ENCODE peak calls at places on chromosome 17, in seven cellular contexts. One of them, this sample, is unnamed.

GRCh38 chr17:57011482-57012015 is 33.6 kb downstream of the SCPEP1 start:
- DNase-seq in tibial nerve: no peak
- DNase-seq in A549: no peak
- DNase-seq in cardiac muscle cell: no peak
- DNase-seq in brain microvascular endothelial cell: no peak
- DNase-seq in NB4: no peak
- DNase-seq in bronchial epithelial cell: no peak
- DNase-seq in this sample: no peak

GRCh38 chr17:36094746-36095145 is 4.8 kb upstream of the CCL3 start:
- DNase-seq in tibial nerve: no peak
- DNase-seq in A549: no peak
- DNase-seq in cardiac muscle cell: no peak
- DNase-seq in brain microvascular endothelial cell: no peak
- DNase-seq in NB4: peak; percentile 55
- DNase-seq in bronchial epithelial cell: no peak
- DNase-seq in this sample: no peak

GRCh38 chr17:17515921-17516295 is 19.7 kb upstream of the RASD1 start:
- DNase-seq in tibial nerve: no peak
- DNase-seq in A549: no peak
- DNase-seq in cardiac muscle cell: no peak
- DNase-seq in brain microvascular endothelial cell: peak; percentile 4
- DNase-seq in NB4: peak; percentile 52
- DNase-seq in bronchial epithelial cell: peak; percentile 44
- DNase-seq in this sample: peak; percentile 36

GRCh38 chr17:22138861-22139469 is 446.6 kb downstream of the KCNJ18 start:
- DNase-seq in tibial nerve: no peak
- DNase-seq in A549: no peak
- DNase-seq in cardiac muscle cell: no peak
- DNase-seq in brain microvascular endothelial cell: no peak
- DNase-seq in NB4: no peak
- DNase-seq in bronchial epithelial cell: no peak
- DNase-seq in this sample: no peak

GRCh38 chr17:61451538-61452300 is 503 bp upstream of the TBX4 start:
- DNase-seq in tibial nerve: no peak
- DNase-seq in A549: no peak
- DNase-seq in cardiac muscle cell: no peak
- DNase-seq in brain microvascular endothelial cell: no peak
- DNase-seq in NB4: no peak
- DNase-seq in bronchial epithelial cell: no peak
- DNase-seq in this sample: no peak

GRCh38 chr17:36212958-36213357 is 2.1 kb downstream of the CCL4L2 start:
- DNase-seq in tibial nerve: no peak
- DNase-seq in A549: no peak
- DNase-seq in cardiac muscle cell: no peak
- DNase-seq in brain microvascular endothelial cell: no peak
- DNase-seq in NB4: peak; percentile 57
- DNase-seq in bronchial epithelial cell: no peak
- DNase-seq in this sample: no peak

GRCh38 chr17:30954046-30954805 is 16.6 kb upstream of the RNF135 start:
- DNase-seq in tibial nerve: no peak
- DNase-seq in A549: no peak
- DNase-seq in cardiac muscle cell: no peak
- DNase-seq in brain microvascular endothelial cell: peak; percentile 16
- DNase-seq in NB4: peak; percentile 68
- DNase-seq in bronchial epithelial cell: no peak
- DNase-seq in this sample: no peak

GRCh38 chr17:27414271-27414670 is 42.0 kb upstream of the KSR1 start:
- DNase-seq in tibial nerve: no peak
- DNase-seq in A549: no peak
- DNase-seq in cardiac muscle cell: no peak
- DNase-seq in brain microvascular endothelial cell: no peak
- DNase-seq in NB4: peak; percentile 21
- DNase-seq in bronchial epithelial cell: peak; percentile 8
- DNase-seq in this sample: peak; percentile 21

GRCh38 chr17:47239663-47240374 is 13.8 kb upstream of the ITGB3 start:
- DNase-seq in tibial nerve: peak; percentile 77
- DNase-seq in A549: peak; percentile 75
- DNase-seq in cardiac muscle cell: peak; percentile 70
- DNase-seq in brain microvascular endothelial cell: peak; percentile 99
- DNase-seq in NB4: peak; percentile 80
- DNase-seq in bronchial epithelial cell: peak; percentile 99
- DNase-seq in this sample: peak; percentile 92

GRCh38 chr17:49108318-49108717 is 24.3 kb upstream of the B4GALNT2 start:
- DNase-seq in tibial nerve: no peak
- DNase-seq in A549: peak; percentile 72
- DNase-seq in cardiac muscle cell: no peak
- DNase-seq in brain microvascular endothelial cell: peak; percentile 89
- DNase-seq in NB4: no peak
- DNase-seq in bronchial epithelial cell: peak; percentile 68
- DNase-seq in this sample: peak; percentile 47

GRCh38 chr17:9306086-9306485 is 269.5 kb downstream of the STX8 start:
- DNase-seq in tibial nerve: no peak
- DNase-seq in A549: peak; percentile 22
- DNase-seq in cardiac muscle cell: no peak
- DNase-seq in brain microvascular endothelial cell: no peak
- DNase-seq in NB4: no peak
- DNase-seq in bronchial epithelial cell: peak; percentile 52
- DNase-seq in this sample: peak; percentile 69

GRCh38 chr17:6677158-6677831 is 25.7 kb downstream of the C17orf100 start:
- DNase-seq in tibial nerve: no peak
- DNase-seq in A549: no peak
- DNase-seq in cardiac muscle cell: no peak
- DNase-seq in brain microvascular endothelial cell: peak; percentile 26
- DNase-seq in NB4: peak; percentile 84
- DNase-seq in bronchial epithelial cell: no peak
- DNase-seq in this sample: peak; percentile 39

GRCh38 chr17:66445229-66445628 is 142.8 kb downstream of the PRKCA start:
- DNase-seq in tibial nerve: no peak
- DNase-seq in A549: no peak
- DNase-seq in cardiac muscle cell: peak; percentile 55
- DNase-seq in brain microvascular endothelial cell: no peak
- DNase-seq in NB4: no peak
- DNase-seq in bronchial epithelial cell: no peak
- DNase-seq in this sample: no peak

GRCh38 chr17:14755002-14755401 is 454.1 kb downstream of the HS3ST3B1 start:
- DNase-seq in tibial nerve: no peak
- DNase-seq in A549: no peak
- DNase-seq in cardiac muscle cell: no peak
- DNase-seq in brain microvascular endothelial cell: no peak
- DNase-seq in NB4: peak; percentile 32
- DNase-seq in bronchial epithelial cell: no peak
- DNase-seq in this sample: peak; percentile 27

GRCh38 chr17:38674013-38674748 is 576 bp downstream of the EPOP start:
- DNase-seq in tibial nerve: no peak
- DNase-seq in A549: peak; percentile 51
- DNase-seq in cardiac muscle cell: peak; percentile 55
- DNase-seq in brain microvascular endothelial cell: no peak
- DNase-seq in NB4: peak; percentile 55
- DNase-seq in bronchial epithelial cell: no peak
- DNase-seq in this sample: no peak

GRCh38 chr17:77892469-77893143 is 65.9 kb upstream of the TNRC6C start:
- DNase-seq in tibial nerve: no peak
- DNase-seq in A549: no peak
- DNase-seq in cardiac muscle cell: peak; percentile 61
- DNase-seq in brain microvascular endothelial cell: no peak
- DNase-seq in NB4: no peak
- DNase-seq in bronchial epithelial cell: no peak
- DNase-seq in this sample: no peak

GRCh38 chr17:69046130-69046807 is 14.5 kb downstream of the ABCA9 start:
- DNase-seq in tibial nerve: no peak
- DNase-seq in A549: no peak
- DNase-seq in cardiac muscle cell: no peak
- DNase-seq in brain microvascular endothelial cell: no peak
- DNase-seq in NB4: no peak
- DNase-seq in bronchial epithelial cell: no peak
- DNase-seq in this sample: no peak

GRCh38 chr17:69048634-69049033 is 12.1 kb downstream of the ABCA9 start:
- DNase-seq in tibial nerve: no peak
- DNase-seq in A549: no peak
- DNase-seq in cardiac muscle cell: no peak
- DNase-seq in brain microvascular endothelial cell: no peak
- DNase-seq in NB4: peak; percentile 19
- DNase-seq in bronchial epithelial cell: no peak
- DNase-seq in this sample: no peak

GRCh38 chr17:69047368-69048263 is 13.1 kb downstream of the ABCA9 start:
- DNase-seq in tibial nerve: peak; percentile 21
- DNase-seq in A549: peak; percentile 25
- DNase-seq in cardiac muscle cell: peak; percentile 46
- DNase-seq in brain microvascular endothelial cell: peak; percentile 91
- DNase-seq in NB4: peak; percentile 89
- DNase-seq in bronchial epithelial cell: peak; percentile 51
- DNase-seq in this sample: peak; percentile 56

GRCh38 chr17:69055334-69055733 is 5.4 kb downstream of the ABCA9 start:
- DNase-seq in tibial nerve: no peak
- DNase-seq in A549: no peak
- DNase-seq in cardiac muscle cell: no peak
- DNase-seq in brain microvascular endothelial cell: no peak
- DNase-seq in NB4: no peak
- DNase-seq in bronchial epithelial cell: no peak
- DNase-seq in this sample: no peak

DNA sequence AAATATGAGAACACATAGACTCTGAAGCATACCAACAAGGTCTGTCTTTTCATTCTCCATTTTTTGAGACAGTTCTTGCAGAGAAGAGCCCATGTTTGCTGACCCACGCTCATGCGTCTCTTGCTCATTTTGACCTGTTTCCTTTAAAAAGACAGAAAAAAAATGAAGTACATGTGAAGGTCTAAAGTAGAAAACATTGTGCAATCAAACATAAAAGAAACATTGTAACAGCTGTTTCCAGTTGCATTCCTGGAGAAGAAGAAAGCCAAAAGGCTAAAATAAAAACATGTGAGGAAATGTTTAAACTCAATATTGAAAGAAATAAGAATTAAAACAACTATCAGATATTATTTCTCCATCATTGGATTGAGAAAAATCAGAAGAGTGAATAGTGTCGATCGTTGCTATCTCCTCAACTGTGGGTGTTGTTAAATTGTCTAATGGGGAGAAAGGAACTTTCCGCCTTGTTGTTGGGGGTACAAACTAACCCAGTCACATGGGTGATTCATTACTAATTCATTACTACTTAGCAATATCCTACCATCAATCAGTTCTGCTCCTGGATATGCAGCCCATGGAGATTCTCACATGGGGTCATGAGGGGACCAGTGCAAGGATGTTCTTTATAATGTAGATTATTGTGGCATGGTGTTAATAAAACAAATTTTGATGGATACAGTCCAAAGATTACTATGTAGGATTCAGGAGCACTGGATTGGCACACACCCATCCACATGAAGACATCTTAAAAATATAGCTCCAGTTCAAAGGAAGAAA is 9.5 kb downstream of the ABCA9 start:
- DNase-seq in tibial nerve: no peak
- DNase-seq in A549: no peak
- DNase-seq in cardiac muscle cell: no peak
- DNase-seq in brain microvascular endothelial cell: no peak
- DNase-seq in NB4: no peak
- DNase-seq in bronchial epithelial cell: no peak
- DNase-seq in this sample: no peak
- TF ChIP-seq CTCF in tibial nerve: no peak
- TF ChIP-seq CTCF in A549: no peak
- TF ChIP-seq CTCF in cardiac muscle cell: no peak
- TF ChIP-seq CTCF in brain microvascular endothelial cell: no peak
- TF ChIP-seq CTCF in NB4: no peak
- TF ChIP-seq CTCF in bronchial epithelial cell: no peak
- TF ChIP-seq CTCF in this sample: no peak

GRCh38 chr17:80858301-80859003 is 133.2 kb upstream of the CHMP6 start:
- DNase-seq in tibial nerve: no peak
- DNase-seq in A549: no peak
- DNase-seq in cardiac muscle cell: no peak
- DNase-seq in brain microvascular endothelial cell: no peak
- DNase-seq in NB4: no peak
- DNase-seq in bronchial epithelial cell: no peak
- DNase-seq in this sample: no peak
- H3K4me3 ChIP-seq in tibial nerve: no peak overlapping the region
- H3K4me3 ChIP-seq in A549: no peak overlapping the region
- H3K4me3 ChIP-seq in cardiac muscle cell: no peak overlapping the region
- H3K4me3 ChIP-seq in brain microvascular endothelial cell: no peak overlapping the region
- H3K4me3 ChIP-seq in NB4: no peak overlapping the region
- H3K4me3 ChIP-seq in bronchial epithelial cell: no peak overlapping the region
- H3K4me3 ChIP-seq in this sample: no peak overlapping the region

DNA sequence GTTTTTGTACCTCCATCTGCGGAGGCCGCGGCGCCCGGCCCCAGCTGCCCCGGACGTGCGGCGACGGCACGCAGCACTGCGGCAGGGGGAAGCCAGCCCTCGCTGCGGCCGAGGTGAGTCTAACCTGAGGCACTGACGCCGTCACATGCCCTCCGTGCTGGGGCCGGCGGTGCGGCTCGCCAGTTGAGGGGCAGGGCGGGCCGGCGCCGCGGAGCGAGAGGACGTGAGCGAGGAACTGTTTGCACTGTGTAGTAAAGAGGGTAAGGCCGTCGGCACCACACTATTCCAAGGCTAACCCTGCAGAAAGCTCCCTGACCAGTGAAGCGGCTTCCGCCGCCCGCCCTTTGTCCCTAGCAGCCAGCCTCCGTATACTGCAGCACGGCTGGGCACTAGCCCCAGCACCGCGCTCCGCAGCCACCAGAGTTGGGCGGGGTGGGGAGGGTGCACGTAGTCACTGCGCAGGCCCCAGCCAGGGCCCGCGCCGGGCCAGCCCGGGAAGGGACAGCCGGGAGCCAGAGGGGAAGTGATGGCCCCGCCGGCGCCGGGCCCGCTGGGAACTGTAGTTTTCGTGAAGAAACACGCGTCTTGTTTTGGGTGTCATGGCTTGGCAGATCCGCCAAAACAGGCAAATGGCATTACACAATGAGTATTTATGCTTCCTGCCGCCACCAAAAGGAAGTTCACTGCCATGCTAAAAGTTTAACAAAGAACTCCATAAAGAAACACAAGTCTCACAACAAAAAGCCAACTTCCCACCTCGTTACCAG is 580 bp upstream of the KANSL1 start:
- DNase-seq in tibial nerve: peak; percentile 91
- DNase-seq in A549: peak; percentile 97
- DNase-seq in cardiac muscle cell: peak; percentile 98
- DNase-seq in brain microvascular endothelial cell: peak; percentile 87
- DNase-seq in NB4: peak; percentile 100
- DNase-seq in bronchial epithelial cell: peak; percentile 82
- DNase-seq in this sample: peak; percentile 98
- TF ChIP-seq CTCF in tibial nerve: no peak
- TF ChIP-seq CTCF in A549: peak; percentile 80
- TF ChIP-seq CTCF in cardiac muscle cell: peak; percentile 21
- TF ChIP-seq CTCF in brain microvascular endothelial cell: no peak
- TF ChIP-seq CTCF in NB4: no peak
- TF ChIP-seq CTCF in bronchial epithelial cell: no peak
- TF ChIP-seq CTCF in this sample: peak; percentile 11

DNA sequence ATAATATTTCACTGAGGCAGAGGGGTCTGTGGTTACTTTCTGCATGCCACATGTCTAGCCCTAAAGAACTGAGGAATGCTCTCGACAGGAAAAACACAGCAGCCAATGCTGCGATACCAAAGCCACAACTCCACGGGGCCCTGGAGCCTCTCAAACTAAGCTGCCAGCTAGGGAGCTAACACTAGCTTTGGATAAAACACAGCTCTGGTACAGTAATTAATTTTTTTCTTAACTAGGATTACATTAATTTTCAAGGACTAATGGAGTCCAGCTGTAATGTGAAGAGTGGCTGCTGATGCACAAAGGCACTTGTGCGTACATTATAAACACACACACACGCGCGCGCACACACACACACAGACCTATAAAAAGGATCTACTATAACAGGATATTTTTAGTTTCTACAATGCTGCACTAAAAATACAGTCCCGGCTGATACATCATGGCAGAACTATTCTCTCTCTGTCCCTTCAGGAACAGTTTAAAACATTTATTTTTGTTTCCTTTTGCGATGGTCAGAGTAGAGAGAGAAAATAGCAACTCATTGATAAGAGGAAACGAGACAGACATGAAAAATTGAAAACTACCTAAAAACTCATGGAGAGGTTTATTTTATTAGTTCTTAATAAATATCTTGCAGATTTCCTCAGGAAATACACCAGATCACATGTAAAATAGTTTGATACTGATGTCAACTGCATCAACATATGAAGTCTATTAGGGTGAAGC is 88.5 kb downstream of the SMG6 start:
- DNase-seq in tibial nerve: no peak
- DNase-seq in A549: no peak
- DNase-seq in cardiac muscle cell: peak; percentile 68
- DNase-seq in brain microvascular endothelial cell: peak; percentile 79
- DNase-seq in NB4: no peak
- DNase-seq in bronchial epithelial cell: no peak
- DNase-seq in this sample: no peak
- H3K4me3 ChIP-seq in tibial nerve: peak overlapping the region; percentile 2
- H3K4me3 ChIP-seq in A549: no peak overlapping the region
- H3K4me3 ChIP-seq in cardiac muscle cell: peak overlapping the region; percentile 1
- H3K4me3 ChIP-seq in brain microvascular endothelial cell: no peak overlapping the region
- H3K4me3 ChIP-seq in NB4: no peak overlapping the region
- H3K4me3 ChIP-seq in bronchial epithelial cell: no peak overlapping the region
- H3K4me3 ChIP-seq in this sample: no peak overlapping the region